ENCODE peak calls at places on chromosomes 6 and 20, in six cellular contexts. H is GM12878, E is A549, T is HepG2, D is K562, L is endothelial cell of umbilical vein. G is an unnamed sample.
A peak's percentile ranks its signal among the peaks of the same experiment; 100 is the strongest.

GRCh38 chr6:158161566-158162254 is 6.4 kb downstream of the SERAC1 start:
- DNase-seq in H (no peak), E (no peak), T (no peak), D (no peak), L (no peak), G (peak; percentile 44)

GRCh38 chr6:157990321-157991066 is 8.8 kb downstream of the SYNJ2 start:
- DNase-seq in H (no peak), E (no peak), T (no peak), D (no peak), L (no peak), G (peak; percentile 99)

GRCh38 chr20:58716476-58717277 is 24.1 kb downstream of the NPEPL1 start:
- DNase-seq in H (no peak), E (no peak), T (peak; percentile 53), D (no peak), L (no peak), G (peak; percentile 0)

GRCh38 chr20:46192376-46192944 is 74.3 kb downstream of the CD40 start:
- DNase-seq in H (no peak), E (no peak), T (no peak), D (no peak), L (no peak), G (no peak)

GRCh38 chr20:57514273-57514751 is 10.6 kb downstream of the CTCFL start:
- DNase-seq in H (no peak), E (peak; percentile 68), T (peak; percentile 73), D (peak; percentile 41), L (peak; percentile 68), G (peak; percentile 61)

GRCh38 chr20:41161886-41162285 is 24.5 kb downstream of the PLCG1 start:
- DNase-seq in H (no peak), E (no peak), T (no peak), D (no peak), L (no peak), G (no peak)

GRCh38 chr20:39960522-39961420 is 728.3 kb downstream of the MAFB start:
- DNase-seq in H (no peak), E (no peak), T (no peak), D (no peak), L (no peak), G (no peak)

GRCh38 chr6:137894779-137895385 is 27.8 kb downstream of the TNFAIP3 start:
- DNase-seq in H (no peak), E (no peak), T (no peak), D (no peak), L (no peak), G (peak; percentile 45)

GRCh38 chr6:20182926-20183521 is 29.2 kb downstream of the MBOAT1 start:
- DNase-seq in H (no peak), E (no peak), T (no peak), D (no peak), L (no peak), G (no peak)

GRCh38 chr6:39218868-39219567 is 10.3 kb downstream of the KCNK5 start:
- DNase-seq in H (no peak), E (no peak), T (no peak), D (no peak), L (no peak), G (peak; percentile 81)

GRCh38 chr6:718345-718744 is 25.4 kb upstream of the EXOC2 start:
- DNase-seq in H (no peak), E (no peak), T (no peak), D (no peak), L (no peak), G (no peak)

GRCh38 chr20:38782275-38782674 is 23.2 kb upstream of the PPP1R16B start:
- DNase-seq in H (no peak), E (no peak), T (no peak), D (no peak), L (no peak), G (no peak)

GRCh38 chr6:71383891-71384489 is 95.4 kb downstream of the OGFRL1 start:
- DNase-seq in H (no peak), E (no peak), T (peak; percentile 15), D (peak; percentile 8), L (peak; percentile 84), G (peak; percentile 45)

GRCh38 chr20:57656821-57657536 is 36.8 kb upstream of the ZBP1 start:
- DNase-seq in H (no peak), E (no peak), T (no peak), D (peak; percentile 6), L (no peak), G (no peak)

GRCh38 chr6:352474-352873 is 39.1 kb upstream of the IRF4 start:
- DNase-seq in H (no peak), E (no peak), T (no peak), D (no peak), L (no peak), G (no peak)

GRCh38 chr20:38196592-38196991 is 31.5 kb upstream of the TGM2 start:
- DNase-seq in H (no peak), E (no peak), T (no peak), D (peak; percentile 56), L (no peak), G (peak; percentile 98)

GRCh38 chr20:5776074-5776473 is 25.9 kb downstream of the SHLD1 start:
- DNase-seq in H (no peak), E (no peak), T (no peak), D (no peak), L (no peak), G (no peak)

GRCh38 chr6:84082693-84083265 is 49.2 kb downstream of the MRAP2 start:
- DNase-seq in H (no peak), E (no peak), T (no peak), D (no peak), L (no peak), G (no peak)

GRCh38 chr20:25310921-25311728 is 63.2 kb downstream of the PYGB start:
- DNase-seq in H (no peak), E (no peak), T (peak; percentile 55), D (no peak), L (no peak), G (no peak)

GRCh38 chr20:25308083-25308491 is 60.2 kb downstream of the PYGB start:
- DNase-seq in H (no peak), E (no peak), T (no peak), D (no peak), L (no peak), G (peak; percentile 47)

GRCh38 chr20:25309395-25310267 is 61.7 kb downstream of the PYGB start:
- DNase-seq in H (no peak), E (peak; percentile 87), T (peak; percentile 82), D (peak; percentile 63), L (peak; percentile 10), G (peak; percentile 84)

GRCh38 chr20:25308671-25309394 is 60.9 kb downstream of the PYGB start:
- DNase-seq in H (no peak), E (no peak), T (peak; percentile 28), D (no peak), L (no peak), G (peak; percentile 99)

DNA sequence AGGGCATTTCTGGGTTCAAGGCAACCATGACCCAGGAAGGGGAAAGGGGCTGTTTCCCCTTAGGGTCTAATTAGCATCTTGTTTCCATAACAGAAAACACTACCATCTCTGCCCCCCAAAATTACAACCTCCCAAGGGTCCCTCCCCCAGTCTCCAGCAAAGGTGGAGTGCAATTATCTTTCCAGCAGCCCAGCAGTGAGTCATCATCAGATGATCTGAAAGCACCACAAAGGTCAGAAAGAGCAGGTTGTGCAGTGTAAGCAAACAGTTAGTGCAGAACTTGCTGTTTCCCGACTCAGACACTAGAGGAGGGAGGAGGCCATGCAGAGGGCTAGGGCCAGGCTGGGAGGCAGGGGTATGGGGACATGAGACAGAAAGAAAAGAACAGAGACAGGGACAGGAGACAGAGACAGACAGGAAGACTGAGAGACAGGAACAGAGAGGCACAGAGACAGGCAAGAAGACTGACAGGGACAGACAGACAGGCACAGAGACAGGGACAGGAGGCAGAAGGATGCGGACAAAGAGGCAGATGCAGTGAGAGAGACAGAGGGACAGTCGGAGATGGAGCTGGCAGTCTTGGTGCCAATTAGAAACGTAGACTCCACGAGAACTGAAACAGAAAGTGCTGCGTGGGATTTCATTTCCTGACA is 62.5 kb downstream of the PYGB start:
- DNase-seq in H (peak; percentile 67), E (peak; percentile 97), T (peak; percentile 99), D (peak; percentile 75), L (peak; percentile 68), G (peak; percentile 94)
- TF ChIP-seq POLR2A in H (peak; percentile 40), E (no peak), T (no peak), D (no peak), L (no peak), G (no peak)

GRCh38 chr6:170522565-170523183 is 30.4 kb downstream of the PSMB1 start:
- DNase-seq in H (no peak), E (no peak), T (no peak), D (no peak), L (peak; percentile 21), G (peak; percentile 71)
- TF ChIP-seq CTCF in H (peak; percentile 43), E (peak; percentile 18), T (peak; percentile 52), D (peak; percentile 40), L (peak; percentile 13), G (peak; percentile 80)

GRCh38 chr20:44159711-44160110 is 27.3 kb downstream of the JPH2 start:
- DNase-seq in H (no peak), E (no peak), T (no peak), D (no peak), L (no peak), G (no peak)

GRCh38 chr20:44154521-44155001 is 32.4 kb downstream of the JPH2 start:
- DNase-seq in H (no peak), E (no peak), T (no peak), D (no peak), L (no peak), G (no peak)

GRCh38 chr20:44159125-44159524 is 27.9 kb downstream of the JPH2 start:
- DNase-seq in H (no peak), E (no peak), T (no peak), D (no peak), L (no peak), G (no peak)

GRCh38 chr20:44160133-44160532 is 26.9 kb downstream of the JPH2 start:
- DNase-seq in H (no peak), E (no peak), T (no peak), D (no peak), L (no peak), G (no peak)

GRCh38 chr20:44157061-44157460 is 29.9 kb downstream of the JPH2 start:
- DNase-seq in H (no peak), E (no peak), T (no peak), D (no peak), L (no peak), G (no peak)
- TF ChIP-seq MYC in H (no peak), E (no peak), T (no peak), D (no peak), L (no peak), G (no peak)

GRCh38 chr6:44010411-44011349 is 116.6 kb downstream of the MRPL14 start:
- DNase-seq in H (no peak), E (peak; percentile 41), T (no peak), D (no peak), L (no peak), G (peak; percentile 95)
- TF ChIP-seq POLR2A in H (no peak), E (no peak), T (no peak), D (no peak), L (no peak), G (no peak)

GRCh38 chr6:31712296-31712695 is 2.9 kb upstream of the LY6G6D start:
- DNase-seq in H (no peak), E (peak; percentile 35), T (no peak), D (no peak), L (no peak), G (no peak)
- TF ChIP-seq CTCF in H (peak; percentile 7), E (peak; percentile 21), T (no peak), D (no peak), L (no peak), G (no peak)

G was measured in NB4.